ENCODE peak calls at places on chromosomes 6 and 20, in seven cellular contexts. One of them, this sample, is unnamed.

GRCh38 chr6:133764011-133764812 is 124.7 kb upstream of the TCF21 start:
- DNase-seq in glutamatergic neuron: no peak
- DNase-seq in brain microvascular endothelial cell: peak
- DNase-seq in lower lobe of right lung: no peak
- DNase-seq in HepG2: no peak
- DNase-seq in osteoblast: no peak
- DNase-seq in endothelial cell: no peak
- DNase-seq in this sample: no peak

GRCh38 chr20:43432498-43432897 is 25.2 kb upstream of the SRSF6 start:
- DNase-seq in osteoblast: no peak
- DNase-seq in endothelial cell: no peak
- DNase-seq in HepG2: no peak
- DNase-seq in lower lobe of right lung: no peak
- DNase-seq in glutamatergic neuron: no peak
- DNase-seq in brain microvascular endothelial cell: no peak
- DNase-seq in this sample: no peak

GRCh38 chr20:56859751-56860366 is 230.8 kb downstream of the TFAP2C start:
- DNase-seq in endothelial cell: no peak
- DNase-seq in glutamatergic neuron: peak
- DNase-seq in HepG2: no peak
- DNase-seq in brain microvascular endothelial cell: no peak
- DNase-seq in osteoblast: no peak
- DNase-seq in lower lobe of right lung: no peak
- DNase-seq in this sample: no peak

GRCh38 chr6:28134015-28134414 is 7.7 kb upstream of the ZKSCAN8 start:
- DNase-seq in osteoblast: peak
- DNase-seq in lower lobe of right lung: no peak
- DNase-seq in glutamatergic neuron: no peak
- DNase-seq in endothelial cell: peak
- DNase-seq in brain microvascular endothelial cell: peak
- DNase-seq in HepG2: peak
- DNase-seq in this sample: no peak

GRCh38 chr6:13331516-13332348 is 3.4 kb upstream of the TBC1D7 start:
- DNase-seq in glutamatergic neuron: no peak
- DNase-seq in lower lobe of right lung: no peak
- DNase-seq in brain microvascular endothelial cell: no peak
- DNase-seq in endothelial cell: no peak
- DNase-seq in HepG2: peak
- DNase-seq in osteoblast: no peak
- DNase-seq in this sample: peak

GRCh38 chr6:144244688-144245087 is 40.4 kb upstream of the UTRN start:
- DNase-seq in osteoblast: no peak
- DNase-seq in endothelial cell: no peak
- DNase-seq in HepG2: no peak
- DNase-seq in brain microvascular endothelial cell: no peak
- DNase-seq in glutamatergic neuron: no peak
- DNase-seq in lower lobe of right lung: no peak
- DNase-seq in this sample: no peak

GRCh38 chr20:22567944-22568871 is 16.2 kb downstream of the FOXA2 start:
- DNase-seq in glutamatergic neuron: no peak
- DNase-seq in HepG2: no peak
- DNase-seq in brain microvascular endothelial cell: no peak
- DNase-seq in endothelial cell: no peak
- DNase-seq in osteoblast: no peak
- DNase-seq in lower lobe of right lung: peak
- DNase-seq in this sample: no peak

GRCh38 chr6:158621694-158622544 is 22.6 kb downstream of the DYNLT1 start:
- DNase-seq in brain microvascular endothelial cell: no peak
- DNase-seq in HepG2: no peak
- DNase-seq in osteoblast: no peak
- DNase-seq in lower lobe of right lung: no peak
- DNase-seq in endothelial cell: no peak
- DNase-seq in glutamatergic neuron: no peak
- DNase-seq in this sample: no peak

GRCh38 chr6:73648166-73648565 is 5.6 kb downstream of the SLC17A5 start:
- DNase-seq in HepG2: peak
- DNase-seq in brain microvascular endothelial cell: no peak
- DNase-seq in endothelial cell: no peak
- DNase-seq in lower lobe of right lung: no peak
- DNase-seq in osteoblast: peak
- DNase-seq in glutamatergic neuron: no peak
- DNase-seq in this sample: no peak

GRCh38 chr20:11790047-11790446 is 127.6 kb upstream of the BTBD3 start:
- DNase-seq in brain microvascular endothelial cell: no peak
- DNase-seq in HepG2: no peak
- DNase-seq in glutamatergic neuron: no peak
- DNase-seq in endothelial cell: no peak
- DNase-seq in lower lobe of right lung: no peak
- DNase-seq in osteoblast: no peak
- DNase-seq in this sample: no peak

GRCh38 chr6:23348185-23348584 is 777.8 kb upstream of the NRSN1 start:
- DNase-seq in brain microvascular endothelial cell: no peak
- DNase-seq in osteoblast: no peak
- DNase-seq in endothelial cell: no peak
- DNase-seq in lower lobe of right lung: no peak
- DNase-seq in HepG2: no peak
- DNase-seq in glutamatergic neuron: no peak
- DNase-seq in this sample: no peak

GRCh38 chr6:131519670-131520436 is 53.2 kb upstream of the ARG1 start:
- DNase-seq in endothelial cell: peak
- DNase-seq in lower lobe of right lung: no peak
- DNase-seq in osteoblast: peak
- DNase-seq in HepG2: peak
- DNase-seq in glutamatergic neuron: peak
- DNase-seq in brain microvascular endothelial cell: peak
- DNase-seq in this sample: peak

GRCh38 chr6:169933251-169933821 is 181.9 kb downstream of the ERMARD start:
- DNase-seq in lower lobe of right lung: no peak
- DNase-seq in endothelial cell: no peak
- DNase-seq in glutamatergic neuron: no peak
- DNase-seq in brain microvascular endothelial cell: no peak
- DNase-seq in HepG2: no peak
- DNase-seq in osteoblast: no peak
- DNase-seq in this sample: no peak

GRCh38 chr20:38275815-38276550 is 15.4 kb upstream of the KIAA1755 start:
- DNase-seq in glutamatergic neuron: no peak
- DNase-seq in HepG2: peak
- DNase-seq in lower lobe of right lung: no peak
- DNase-seq in brain microvascular endothelial cell: peak
- DNase-seq in endothelial cell: no peak
- DNase-seq in osteoblast: peak
- DNase-seq in this sample: no peak

GRCh38 chr20:52083627-52084232 is 107.8 kb downstream of the ZFP64 start:
- DNase-seq in brain microvascular endothelial cell: peak
- DNase-seq in osteoblast: peak
- DNase-seq in endothelial cell: peak
- DNase-seq in glutamatergic neuron: peak
- DNase-seq in lower lobe of right lung: no peak
- DNase-seq in HepG2: peak
- DNase-seq in this sample: peak

GRCh38 chr20:14337400-14338171 is at the start of gene FLRT3:
- DNase-seq in brain microvascular endothelial cell: peak
- DNase-seq in osteoblast: peak
- DNase-seq in glutamatergic neuron: peak
- DNase-seq in endothelial cell: peak
- DNase-seq in lower lobe of right lung: peak
- DNase-seq in HepG2: peak
- DNase-seq in this sample: peak

GRCh38 chr6:2127484-2127911 is 117.9 kb downstream of the GMDS start:
- DNase-seq in glutamatergic neuron: no peak
- DNase-seq in HepG2: no peak
- DNase-seq in endothelial cell: peak
- DNase-seq in osteoblast: no peak
- DNase-seq in lower lobe of right lung: peak
- DNase-seq in brain microvascular endothelial cell: no peak
- DNase-seq in this sample: peak

GRCh38 chr20:46648903-46649649 is 2.2 kb downstream of the SLC13A3 start:
- DNase-seq in endothelial cell: no peak
- DNase-seq in osteoblast: no peak
- DNase-seq in HepG2: peak
- DNase-seq in glutamatergic neuron: no peak
- DNase-seq in lower lobe of right lung: no peak
- DNase-seq in brain microvascular endothelial cell: no peak
- DNase-seq in this sample: no peak

GRCh38 chr20:57401565-57401918 is 10.3 kb downstream of the RBM38 start:
- DNase-seq in glutamatergic neuron: no peak
- DNase-seq in osteoblast: no peak
- DNase-seq in brain microvascular endothelial cell: no peak
- DNase-seq in endothelial cell: no peak
- DNase-seq in lower lobe of right lung: no peak
- DNase-seq in HepG2: no peak
- DNase-seq in this sample: no peak

GRCh38 chr6:44646355-44646754 is 258.8 kb downstream of the CDC5L start:
- DNase-seq in endothelial cell: no peak
- DNase-seq in lower lobe of right lung: no peak
- DNase-seq in HepG2: no peak
- DNase-seq in osteoblast: peak
- DNase-seq in brain microvascular endothelial cell: peak
- DNase-seq in glutamatergic neuron: no peak
- DNase-seq in this sample: no peak

GRCh38 chr20:62872184-62872862 is 10.7 kb upstream of the TCFL5 start:
- DNase-seq in lower lobe of right lung: no peak
- DNase-seq in osteoblast: peak
- DNase-seq in endothelial cell: no peak
- DNase-seq in HepG2: peak
- DNase-seq in brain microvascular endothelial cell: no peak
- DNase-seq in glutamatergic neuron: no peak
- DNase-seq in this sample: no peak

GRCh38 chr6:164005312-164005711 is 590.8 kb downstream of the QKI start:
- DNase-seq in HepG2: no peak
- DNase-seq in brain microvascular endothelial cell: no peak
- DNase-seq in lower lobe of right lung: no peak
- DNase-seq in glutamatergic neuron: no peak
- DNase-seq in osteoblast: no peak
- DNase-seq in endothelial cell: no peak
- DNase-seq in this sample: no peak

GRCh38 chr20:41170386-41171105 is 33.2 kb downstream of the PLCG1 start:
- DNase-seq in HepG2: no peak
- DNase-seq in glutamatergic neuron: no peak
- DNase-seq in lower lobe of right lung: no peak
- DNase-seq in brain microvascular endothelial cell: no peak
- DNase-seq in osteoblast: peak
- DNase-seq in endothelial cell: no peak
- DNase-seq in this sample: no peak

GRCh38 chr6:127900935-127901334 is at the start of gene THEMIS:
- DNase-seq in HepG2: no peak
- DNase-seq in brain microvascular endothelial cell: no peak
- DNase-seq in glutamatergic neuron: no peak
- DNase-seq in endothelial cell: no peak
- DNase-seq in osteoblast: no peak
- DNase-seq in lower lobe of right lung: no peak
- DNase-seq in this sample: no peak

GRCh38 chr6:39493717-39494116 is 171.2 kb upstream of the KCNK16 start:
- DNase-seq in endothelial cell: no peak
- DNase-seq in lower lobe of right lung: no peak
- DNase-seq in HepG2: no peak
- DNase-seq in glutamatergic neuron: no peak
- DNase-seq in osteoblast: no peak
- DNase-seq in brain microvascular endothelial cell: no peak
- DNase-seq in this sample: no peak
- TF ChIP-seq CTCF in endothelial cell: no peak
- TF ChIP-seq CTCF in lower lobe of right lung: no peak
- TF ChIP-seq CTCF in HepG2: no peak
- TF ChIP-seq CTCF in glutamatergic neuron: no peak
- TF ChIP-seq CTCF in osteoblast: no peak
- TF ChIP-seq CTCF in brain microvascular endothelial cell: no peak
- TF ChIP-seq CTCF in this sample: no peak

GRCh38 chr6:37607949-37608348 is 89.7 kb downstream of the MDGA1 start:
- DNase-seq in endothelial cell: no peak
- DNase-seq in lower lobe of right lung: no peak
- DNase-seq in glutamatergic neuron: no peak
- DNase-seq in brain microvascular endothelial cell: peak
- DNase-seq in osteoblast: no peak
- DNase-seq in HepG2: peak
- DNase-seq in this sample: no peak
- TF ChIP-seq CTCF in endothelial cell: peak
- TF ChIP-seq CTCF in lower lobe of right lung: no peak
- TF ChIP-seq CTCF in glutamatergic neuron: peak
- TF ChIP-seq CTCF in brain microvascular endothelial cell: peak
- TF ChIP-seq CTCF in osteoblast: peak
- TF ChIP-seq CTCF in HepG2: peak
- TF ChIP-seq CTCF in this sample: no peak

DNA sequence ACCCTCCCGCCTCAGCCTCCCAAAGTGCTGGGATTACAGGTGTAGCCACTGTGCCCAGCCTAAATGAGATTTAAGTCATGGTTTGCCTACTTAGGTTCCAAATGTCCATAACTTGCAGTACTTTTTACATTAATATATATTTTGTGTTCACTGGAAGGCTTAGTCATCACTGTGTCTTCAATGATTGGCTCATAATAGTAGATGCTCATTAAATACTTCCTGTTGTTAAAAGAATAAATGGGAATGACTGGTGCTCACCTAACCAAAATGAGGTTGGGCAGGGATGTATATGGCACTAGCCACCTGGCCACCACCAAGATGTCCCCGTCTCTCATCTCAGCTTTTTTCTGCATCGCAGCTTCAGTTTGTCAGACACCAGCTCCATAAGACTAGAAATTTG is 1.0 kb upstream of the GLO1 start:
- DNase-seq in HepG2: no peak
- DNase-seq in osteoblast: no peak
- DNase-seq in brain microvascular endothelial cell: no peak
- DNase-seq in endothelial cell: no peak
- DNase-seq in glutamatergic neuron: no peak
- DNase-seq in lower lobe of right lung: no peak
- DNase-seq in this sample: no peak
- TF ChIP-seq CTCF in HepG2: no peak
- TF ChIP-seq CTCF in osteoblast: no peak
- TF ChIP-seq CTCF in brain microvascular endothelial cell: no peak
- TF ChIP-seq CTCF in endothelial cell: no peak
- TF ChIP-seq CTCF in glutamatergic neuron: no peak
- TF ChIP-seq CTCF in lower lobe of right lung: no peak
- TF ChIP-seq CTCF in this sample: no peak

GRCh38 chr6:135540207-135540877 is 42.8 kb upstream of the AHI1 start:
- DNase-seq in glutamatergic neuron: no peak
- DNase-seq in osteoblast: no peak
- DNase-seq in brain microvascular endothelial cell: peak
- DNase-seq in HepG2: no peak
- DNase-seq in lower lobe of right lung: no peak
- DNase-seq in endothelial cell: no peak
- DNase-seq in this sample: no peak
- TF ChIP-seq CTCF in glutamatergic neuron: no peak
- TF ChIP-seq CTCF in osteoblast: peak
- TF ChIP-seq CTCF in brain microvascular endothelial cell: peak
- TF ChIP-seq CTCF in HepG2: no peak
- TF ChIP-seq CTCF in lower lobe of right lung: no peak
- TF ChIP-seq CTCF in endothelial cell: no peak
- TF ChIP-seq CTCF in this sample: no peak

This sample was measured in GM20000.